ENCODE peak calls at places on chromosomes 7 and 10, in seven cellular contexts. Z, N, T, H, X, K and B are unnamed samples.

GRCh38 chr10:77007836-77008235 is 629.8 kb downstream of the KCNMA1 start:
- DNase-seq in X (no peak), Z (no peak), H (no peak), N (peak; percentile 45), T (no peak), K (no peak), B (no peak)

GRCh38 chr10:8297951-8298350 is 243.5 kb downstream of the GATA3 start:
- DNase-seq in H (no peak), K (no peak), T (no peak), X (no peak), N (no peak), Z (no peak), B (no peak)

GRCh38 chr7:26180792-26181198 is 19.8 kb downstream of the HNRNPA2B1 start:
- DNase-seq in Z (no peak), X (no peak), T (no peak), N (no peak), K (no peak), H (no peak), B (no peak)

GRCh38 chr7:142746268-142746667 is 3.0 kb upstream of the PRSS1 start:
- DNase-seq in Z (no peak), T (peak; percentile 21), K (no peak), N (no peak), X (no peak), H (no peak), B (no peak)

GRCh38 chr10:11232222-11232961 is 214.7 kb downstream of the CELF2 start:
- DNase-seq in T (no peak), Z (no peak), H (no peak), X (no peak), K (no peak), N (no peak), B (no peak)

GRCh38 chr10:21820952-21821351 is 182.6 kb downstream of the DNAJC1 start:
- DNase-seq in K (no peak), T (no peak), N (no peak), Z (no peak), H (no peak), X (no peak), B (no peak)

GRCh38 chr7:65475734-65476319 is 102.2 kb downstream of the ZNF92 start:
- DNase-seq in H (no peak), X (peak; percentile 27), T (no peak), Z (no peak), K (no peak), N (no peak), B (no peak)

GRCh38 chr10:12397147-12397896 is 48.0 kb downstream of the CAMK1D start:
- DNase-seq in X (no peak), H (no peak), N (no peak), Z (no peak), K (no peak), T (no peak), B (no peak)

GRCh38 chr10:3909339-3909738 is 124.3 kb upstream of the KLF6 start:
- DNase-seq in X (no peak), T (no peak), H (no peak), Z (no peak), K (no peak), N (no peak), B (no peak)

GRCh38 chr10:111114931-111115500 is 38.2 kb downstream of the ADRA2A start:
- DNase-seq in K (no peak), Z (no peak), T (no peak), H (no peak), X (no peak), N (no peak), B (no peak)

GRCh38 chr10:87734987-87735827 is 75.5 kb downstream of the PAPSS2 start:
- DNase-seq in H (peak; percentile 9), K (peak; percentile 10), T (peak; percentile 83), Z (peak; percentile 81), X (no peak), N (peak; percentile 39), B (peak; percentile 21)

GRCh38 chr10:3886666-3887251 is 101.8 kb upstream of the KLF6 start:
- DNase-seq in X (no peak), H (peak; percentile 93), T (no peak), Z (no peak), K (no peak), N (peak; percentile 69), B (no peak)

GRCh38 chr7:12475362-12476063 is 71.8 kb upstream of the VWDE start:
- DNase-seq in Z (no peak), N (no peak), H (peak; percentile 16), T (no peak), X (no peak), K (no peak), B (no peak)

GRCh38 chr7:45588466-45588865 is 14.3 kb downstream of the ADCY1 start:
- DNase-seq in K (no peak), Z (no peak), N (no peak), T (no peak), X (no peak), H (no peak), B (no peak)

GRCh38 chr10:110422548-110422947 is 75.2 kb upstream of the DUSP5 start:
- DNase-seq in N (no peak), X (no peak), T (no peak), Z (no peak), K (no peak), H (no peak), B (no peak)

GRCh38 chr10:17237915-17238444 is 9.9 kb downstream of the VIM start:
- DNase-seq in Z (no peak), N (no peak), H (no peak), X (no peak), K (no peak), T (no peak), B (no peak)

GRCh38 chr7:142365410-142365842 is 107.6 kb upstream of the PRSS58 start:
- DNase-seq in N (no peak), K (no peak), X (no peak), Z (no peak), H (no peak), T (no peak), B (no peak)

GRCh38 chr10:84267503-84268126 is 22.8 kb downstream of the RGR start:
- DNase-seq in Z (peak; percentile 69), X (peak; percentile 51), N (peak; percentile 45), H (peak; percentile 47), K (peak; percentile 64), T (peak; percentile 45), B (peak; percentile 22)

GRCh38 chr10:84310470-84310869 is 17.9 kb upstream of the CCSER2 start:
- DNase-seq in K (no peak), Z (no peak), H (no peak), T (no peak), X (no peak), N (no peak), B (no peak)

GRCh38 chr10:21531164-21531563 is 2.9 kb upstream of the MLLT10 start:
- DNase-seq in X (no peak), Z (no peak), H (no peak), K (no peak), N (no peak), T (peak; percentile 85), B (no peak)

GRCh38 chr7:92765725-92766124 is 70.6 kb downstream of the CDK6 start:
- DNase-seq in K (no peak), H (peak; percentile 59), N (peak; percentile 43), X (no peak), Z (no peak), T (no peak), B (no peak)

GRCh38 chr10:122646511-122647382 is 52.9 kb downstream of the C10orf120 start:
- DNase-seq in K (no peak), T (no peak), X (no peak), N (no peak), H (no peak), Z (no peak), B (no peak)

GRCh38 chr10:6465437-6465836 is 114.6 kb downstream of the PRKCQ start:
- DNase-seq in Z (no peak), N (no peak), X (no peak), H (no peak), K (no peak), T (no peak), B (no peak)

GRCh38 chr7:106895246-106895864 is 30.3 kb downstream of the PIK3CG start:
- DNase-seq in T (peak; percentile 77), Z (no peak), K (no peak), N (no peak), X (no peak), H (no peak), B (peak; percentile 84)

GRCh38 chr7:33711231-33712019 is 193.9 kb upstream of the BMPER start:
- DNase-seq in N (no peak), Z (no peak), X (no peak), K (no peak), H (no peak), T (no peak), B (no peak)

GRCh38 chr10:103854687-103855423 is 521 bp downstream of the SH3PXD2A start:
- DNase-seq in N (peak; percentile 65), H (no peak), K (peak; percentile 46), Z (peak; percentile 79), X (no peak), T (no peak), B (no peak)

GRCh38 chr10:94403034-94403822 is 887 bp downstream of the TBC1D12 start:
- DNase-seq in X (no peak), H (peak; percentile 22), N (peak; percentile 64), Z (peak; percentile 69), T (peak; percentile 81), K (peak; percentile 53), B (peak; percentile 61)